ENCODE peak calls at places on chromosomes 4 and X, in four cellular contexts. H is mucosa of descending colon, J is ovary, E is lower lobe of right lung. P is an unnamed sample.

GRCh38 chr4:94208918-94209317 is 1.3 kb downstream of the SMARCAD1 start:
- DNase-seq in E (no peak), J (no peak), H (no peak), P (no peak)

GRCh38 chr4:173436149-173436579 is 37.2 kb upstream of the SCRG1 start:
- DNase-seq in E (no peak), H (no peak), J (no peak), P (no peak)

GRCh38 chrX:69149466-69150293 is 15.6 kb downstream of the PJA1 start:
- DNase-seq in J (no peak), H (no peak), E (no peak), P (no peak)

GRCh38 chr4:87005369-87005689 is 70.5 kb downstream of the AFF1 start:
- DNase-seq in H (no peak), J (no peak), E (no peak), P (no peak)

GRCh38 chr4:113678651-113679050 is 82.9 kb downstream of the CAMK2D start:
- DNase-seq in H (no peak), J (no peak), E (no peak), P (no peak)

GRCh38 chrX:41064028-41064427 is 21.2 kb upstream of the USP9X start:
- DNase-seq in E (no peak), J (no peak), H (no peak), P (no peak)

GRCh38 chr4:128006592-128006991 is 41.4 kb downstream of the ABHD18 start:
- DNase-seq in H (no peak), J (no peak), E (no peak), P (no peak)

GRCh38 chr4:99824070-99824599 is 7.5 kb downstream of the DAPP1 start:
- DNase-seq in J (no peak), E (no peak), H (no peak), P (no peak)

GRCh38 chr4:86497131-86497530 is 97.0 kb upstream of the PTPN13 start:
- DNase-seq in E (no peak), H (no peak), J (no peak), P (no peak)

GRCh38 chrX:101452051-101452450 is 33.2 kb upstream of the ARMCX4 start:
- DNase-seq in H (no peak), J (no peak), E (no peak), P (no peak)

GRCh38 chrX:154990496-154990895 is 32.0 kb downstream of the F8 start:
- DNase-seq in E (no peak), J (no peak), H (no peak), P (no peak)

GRCh38 chr4:86366920-86367319 is 7.1 kb upstream of the MAPK10 start:
- DNase-seq in H (no peak), J (no peak), E (no peak), P (no peak)

GRCh38 chr4:141580523-141580922 is 55.9 kb upstream of the IL15 start:
- DNase-seq in H (no peak), J (no peak), E (no peak), P (no peak)

GRCh38 chr4:6361076-6361784 is 91.6 kb downstream of the WFS1 start:
- DNase-seq in J (no peak), E (no peak), H (no peak), P (no peak)
- H3K36me3 ChIP-seq in J (no peaks in the 10 kb centered on the region), E (no peaks in the 10 kb centered on the region), H (no peaks in the 10 kb centered on the region), P (no peaks in the 10 kb centered on the region)

GRCh38 chr4:73099143-73099542 is 29.6 kb upstream of the COX18 start:
- DNase-seq in E (no peak), J (no peak), H (no peak), P (no peak)
- H3K36me3 ChIP-seq in E (peaks cover 85% of the 10 kb centered on the region), J (no peaks in the 10 kb centered on the region), H (no peaks in the 10 kb centered on the region), P (peaks cover 70% of the 10 kb centered on the region)

DNA sequence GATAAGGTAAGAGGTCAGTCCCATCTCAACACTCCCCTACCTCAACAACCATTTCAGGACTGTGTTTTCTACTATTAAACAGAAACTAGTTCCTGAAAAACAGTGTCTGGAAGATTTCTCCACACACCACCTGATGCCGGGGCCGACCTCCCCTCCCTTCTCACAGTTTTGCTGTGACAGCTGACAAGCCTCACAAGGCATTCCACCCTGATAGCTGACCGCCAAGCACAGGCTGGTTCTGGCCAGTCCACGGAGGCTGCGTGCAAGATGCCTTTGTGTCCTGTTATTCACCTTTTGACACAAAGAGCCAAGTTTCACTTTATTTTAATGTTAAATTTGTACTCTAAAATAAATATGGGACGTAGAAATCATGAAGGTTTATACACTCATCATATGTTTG is 758.6 kb downstream of the PDHA2 start:
- DNase-seq in E (no peak), H (no peak), J (peak; percentile 28), P (no peak)
- H3K36me3 ChIP-seq in E (no peaks in the 10 kb centered on the region), H (no peaks in the 10 kb centered on the region), J (no peaks in the 10 kb centered on the region), P (no peaks in the 10 kb centered on the region)

GRCh38 chr4:6917445-6918241 is 8.0 kb downstream of the TBC1D14 start:
- DNase-seq in E (peak; percentile 93), J (peak; percentile 70), H (peak; percentile 93), P (no peak)

GRCh38 chr4:6916587-6917444 is 7.2 kb downstream of the TBC1D14 start:
- DNase-seq in H (peak; percentile 77), J (no peak), E (peak; percentile 76), P (no peak)

GRCh38 chr4:6918345-6918744 is 8.7 kb downstream of the TBC1D14 start:
- DNase-seq in H (no peak), E (no peak), J (no peak), P (no peak)

GRCh38 chr4:6923507-6923906 is 13.9 kb downstream of the TBC1D14 start:
- DNase-seq in H (no peak), J (no peak), E (no peak), P (no peak)

GRCh38 chr4:6920174-6920573 is 10.5 kb downstream of the TBC1D14 start:
- DNase-seq in H (no peak), E (peak; percentile 83), J (no peak), P (no peak)
- H3K36me3 ChIP-seq in H (peaks cover 6% of the 10 kb centered on the region), E (peaks cover 17% of the 10 kb centered on the region), J (no peaks in the 10 kb centered on the region), P (peaks cover 9% of the 10 kb centered on the region)

DNA sequence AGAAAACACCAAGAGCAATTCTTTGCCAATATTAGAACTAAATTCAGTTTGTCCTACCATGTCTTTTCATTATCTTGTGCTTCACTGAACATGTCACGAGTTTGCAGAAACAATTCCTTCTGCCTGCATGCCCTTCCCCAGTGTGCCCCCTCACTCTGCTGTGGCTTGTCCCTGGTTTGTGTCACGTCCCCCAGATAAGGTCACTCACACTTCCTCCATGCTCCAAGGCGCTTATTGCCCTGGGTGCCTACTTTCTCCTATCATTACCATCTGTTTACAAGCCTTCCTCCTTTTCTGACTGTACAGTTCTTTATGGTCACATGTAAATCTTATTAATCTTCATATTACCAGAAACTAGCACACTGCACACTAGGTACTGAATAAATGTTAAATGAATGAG is 394.1 kb downstream of the KCNIP4 start:
- DNase-seq in E (no peak), H (no peak), J (no peak), P (no peak)
- H3K36me3 ChIP-seq in E (no peaks in the 10 kb centered on the region), H (no peaks in the 10 kb centered on the region), J (no peaks in the 10 kb centered on the region), P (no peaks in the 10 kb centered on the region)